ENCODE peak calls at places on chromosome 10, in six cellular contexts. A, B, E, C, N and L are unnamed samples. For H3K27me3, the result is how much of the 10 kb centered on the place peaks cover.

GRCh38 chr10:109412353-109412752 is 511.0 kb downstream of the XPNPEP1 start:
- DNase-seq in A (no peak), B (no peak), E (no peak), C (no peak), N (no peak), L (no peak)

GRCh38 chr10:72274213-72274729 is 547 bp downstream of the DDIT4 start:
- DNase-seq in A (peak), B (no peak), E (no peak), C (no peak), N (no peak), L (no peak)

GRCh38 chr10:87915989-87916388 is 52.6 kb downstream of the PTEN start:
- DNase-seq in A (peak), B (no peak), E (no peak), C (peak), N (no peak), L (no peak)

GRCh38 chr10:117133273-117134083 is 4.6 kb downstream of the VAX1 start:
- DNase-seq in A (no peak), B (no peak), E (no peak), C (peak), N (no peak), L (no peak)

GRCh38 chr10:103431902-103432301 is 20.3 kb downstream of the CALHM2 start:
- DNase-seq in A (no peak), B (peak), E (no peak), C (no peak), N (no peak), L (no peak)

GRCh38 chr10:73413108-73413527 is 740 bp downstream of the ANXA7 start:
- DNase-seq in A (peak), B (peak), E (peak), C (no peak), N (peak), L (no peak)

GRCh38 chr10:30284860-30285594 is 64.1 kb downstream of the MTPAP start:
- DNase-seq in A (no peak), B (no peak), E (no peak), C (no peak), N (no peak), L (no peak)

GRCh38 chr10:71772832-71773220 is 494 bp downstream of the VSIR start:
- DNase-seq in A (no peak), B (no peak), E (no peak), C (no peak), N (no peak), L (no peak)

GRCh38 chr10:119438717-119439116 is 103.8 kb downstream of the RGS10 start:
- DNase-seq in A (no peak), B (no peak), E (no peak), C (no peak), N (no peak), L (no peak)

GRCh38 chr10:96280859-96281258 is 9.5 kb upstream of the BLNK start:
- DNase-seq in A (no peak), B (no peak), E (no peak), C (no peak), N (no peak), L (no peak)

GRCh38 chr10:126904807-126905686 is at the start of gene DOCK1:
- DNase-seq in A (peak), B (peak), E (no peak), C (peak), N (peak), L (no peak)

GRCh38 chr10:23294638-23295247 is 49.9 kb downstream of the C10orf67 start:
- DNase-seq in A (no peak), B (no peak), E (no peak), C (peak), N (no peak), L (no peak)

GRCh38 chr10:120172371-120172770 is 279.8 kb downstream of the SEC23IP start:
- DNase-seq in A (no peak), B (no peak), E (no peak), C (no peak), N (no peak), L (no peak)

GRCh38 chr10:112471878-112472487 is 25.0 kb downstream of the VTI1A start:
- DNase-seq in A (no peak), B (no peak), E (peak), C (peak), N (no peak), L (no peak)

GRCh38 chr10:119737827-119738226 is 12.0 kb downstream of the INPP5F start:
- DNase-seq in A (peak), B (no peak), E (no peak), C (peak), N (peak), L (no peak)

GRCh38 chr10:3720228-3721019 is 64.6 kb downstream of the KLF6 start:
- DNase-seq in A (peak), B (no peak), E (no peak), C (peak), N (no peak), L (no peak)

GRCh38 chr10:74871595-74872382 is 45.4 kb downstream of the KAT6B start:
- DNase-seq in A (no peak), B (no peak), E (no peak), C (no peak), N (no peak), L (no peak)

GRCh38 chr10:109411897-109412296 is 511.4 kb downstream of the XPNPEP1 start:
- DNase-seq in A (no peak), B (no peak), E (no peak), C (no peak), N (no peak), L (no peak)

GRCh38 chr10:78977761-78978305 is 90.9 kb upstream of the ZMIZ1 start:
- DNase-seq in A (peak), B (no peak), E (no peak), C (no peak), N (no peak), L (no peak)

GRCh38 chr10:80472234-80473095 is 18.4 kb downstream of the TSPAN14 start:
- DNase-seq in A (no peak), B (no peak), E (no peak), C (peak), N (peak), L (no peak)

GRCh38 chr10:60044221-60044620 is 137.9 kb upstream of the CCDC6 start:
- DNase-seq in A (no peak), B (no peak), E (no peak), C (no peak), N (no peak), L (no peak)

GRCh38 chr10:102669206-102670064 is 25.2 kb downstream of the TRIM8 start:
- DNase-seq in A (peak), B (peak), E (no peak), C (no peak), N (peak), L (no peak)

GRCh38 chr10:18683427-18683826 is 24.2 kb downstream of the ARL5B start:
- DNase-seq in A (no peak), B (no peak), E (no peak), C (no peak), N (no peak), L (no peak)

GRCh38 chr10:3192856-3193635 is 20.5 kb upstream of the PITRM1 start:
- DNase-seq in A (peak), B (peak), E (no peak), C (peak), N (peak), L (no peak)

GRCh38 chr10:77696584-77696983 is 59.0 kb upstream of the KCNMA1 start:
- DNase-seq in A (no peak), B (no peak), E (no peak), C (no peak), N (no peak), L (no peak)

GRCh38 chr10:79420974-79421688 is 24.3 kb downstream of the ZCCHC24 start:
- DNase-seq in A (no peak), B (no peak), E (no peak), C (no peak), N (no peak), L (no peak)

GRCh38 chr10:114491419-114491818 is 87.1 kb upstream of the AFAP1L2 start:
- DNase-seq in A (no peak), B (no peak), E (no peak), C (no peak), N (no peak), L (no peak)

GRCh38 chr10:77609781-77610272 is 27.8 kb downstream of the KCNMA1 start:
- DNase-seq in A (no peak), B (no peak), E (no peak), C (no peak), N (no peak), L (no peak)

GRCh38 chr10:128156999-128157755 is 31.0 kb upstream of the MKI67 start:
- DNase-seq in A (no peak), B (peak), E (no peak), C (no peak), N (no peak), L (no peak)

GRCh38 chr10:43355749-43356371 is 15.6 kb upstream of the FXYD4 start:
- DNase-seq in A (no peak), B (no peak), E (peak), C (peak), N (no peak), L (no peak)

GRCh38 chr10:90443342-90443741 is 414.5 kb downstream of the HTR7 start:
- DNase-seq in A (no peak), B (no peak), E (no peak), C (no peak), N (no peak), L (no peak)

GRCh38 chr10:98430427-98430826 is 15.4 kb upstream of the PYROXD2 start:
- DNase-seq in A (no peak), B (no peak), E (no peak), C (no peak), N (no peak), L (no peak)

GRCh38 chr10:1050145-1050544 is 1.2 kb upstream of the IDI1 start:
- DNase-seq in A (no peak), B (no peak), E (no peak), C (no peak), N (no peak), L (no peak)

GRCh38 chr10:93180402-93181040 is 106.8 kb downstream of the CYP26A1 start:
- DNase-seq in A (no peak), B (no peak), E (no peak), C (no peak), N (no peak), L (no peak)

GRCh38 chr10:33041783-33042437 is 83.9 kb upstream of the ITGB1 start:
- DNase-seq in A (no peak), B (no peak), E (no peak), C (no peak), N (no peak), L (no peak)

GRCh38 chr10:12041766-12042408 is 722 bp downstream of the UPF2 start:
- DNase-seq in A (peak), B (no peak), E (no peak), C (peak), N (no peak), L (no peak)

GRCh38 chr10:14573666-14574261 is 200.9 kb downstream of the FAM107B start:
- DNase-seq in A (no peak), B (no peak), E (peak), C (no peak), N (peak), L (no peak)

DNA sequence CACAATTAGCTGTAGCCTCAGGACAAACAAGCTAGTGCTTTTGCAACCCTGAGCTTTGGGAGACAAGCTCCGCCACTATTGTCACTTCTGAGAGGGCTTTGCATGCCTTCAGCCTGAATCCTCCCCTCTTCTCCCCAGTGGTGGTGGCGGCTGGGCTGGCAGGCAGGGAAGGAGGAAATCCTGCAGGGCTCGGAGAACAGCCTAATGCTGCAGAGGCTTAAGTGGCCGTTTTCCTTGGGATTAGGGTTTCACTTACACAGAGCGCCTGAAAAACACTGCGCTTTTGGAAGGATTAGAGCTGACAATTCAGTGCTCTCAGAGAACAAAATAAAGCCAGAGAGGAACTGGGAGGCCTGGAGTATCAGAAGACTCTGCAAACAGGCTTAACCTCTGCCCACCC is 71.3 kb downstream of the PAX2 start:
- DNase-seq in A (no peak), B (no peak), E (no peak), C (no peak), N (no peak), L (no peak)
- H3K27me3 ChIP-seq in A (under half), B (under half), E (under half), C (half or more), N (half or more), L (under half)

GRCh38 chr10:44958196-44958896 is 1.3 kb upstream of the RASSF4 start:
- DNase-seq in A (peak), B (no peak), E (no peak), C (no peak), N (peak), L (no peak)
- H3K4me3 ChIP-seq in A (peak), B (peak), E (peak), C (peak), N (peak), L (no peak)

DNA sequence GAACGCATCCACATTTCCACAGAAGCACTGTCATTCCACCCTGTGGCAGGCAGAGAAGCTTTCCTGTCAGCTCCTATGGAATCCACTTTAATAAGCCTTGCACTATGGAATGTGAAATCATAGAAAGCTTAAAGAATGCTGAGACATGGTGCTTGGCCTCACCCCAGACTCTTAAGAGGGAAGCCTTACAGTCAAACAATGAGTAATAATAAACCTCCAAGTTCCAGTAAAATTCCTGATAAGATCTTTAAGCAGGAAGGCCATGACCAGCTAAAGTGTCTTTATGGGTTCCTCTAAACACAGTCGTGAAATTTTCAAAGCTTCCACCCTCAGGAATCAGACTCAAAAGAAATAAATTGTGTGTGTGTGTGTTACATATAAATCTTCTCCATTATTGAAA is 11.9 kb upstream of the TEX36 start:
- DNase-seq in A (no peak), B (no peak), E (no peak), C (peak), N (no peak), L (no peak)
- H3K27me3 ChIP-seq in A (under half), B (under half), E (under half), C (under half), N (under half), L (under half)

GRCh38 chr10:5892007-5892406 is 2.0 kb downstream of the FBH1 start:
- DNase-seq in A (no peak), B (no peak), E (no peak), C (no peak), N (no peak), L (no peak)
- H3K4me3 ChIP-seq in A (no peak), B (no peak), E (no peak), C (no peak), N (no peak), L (no peak)

DNA sequence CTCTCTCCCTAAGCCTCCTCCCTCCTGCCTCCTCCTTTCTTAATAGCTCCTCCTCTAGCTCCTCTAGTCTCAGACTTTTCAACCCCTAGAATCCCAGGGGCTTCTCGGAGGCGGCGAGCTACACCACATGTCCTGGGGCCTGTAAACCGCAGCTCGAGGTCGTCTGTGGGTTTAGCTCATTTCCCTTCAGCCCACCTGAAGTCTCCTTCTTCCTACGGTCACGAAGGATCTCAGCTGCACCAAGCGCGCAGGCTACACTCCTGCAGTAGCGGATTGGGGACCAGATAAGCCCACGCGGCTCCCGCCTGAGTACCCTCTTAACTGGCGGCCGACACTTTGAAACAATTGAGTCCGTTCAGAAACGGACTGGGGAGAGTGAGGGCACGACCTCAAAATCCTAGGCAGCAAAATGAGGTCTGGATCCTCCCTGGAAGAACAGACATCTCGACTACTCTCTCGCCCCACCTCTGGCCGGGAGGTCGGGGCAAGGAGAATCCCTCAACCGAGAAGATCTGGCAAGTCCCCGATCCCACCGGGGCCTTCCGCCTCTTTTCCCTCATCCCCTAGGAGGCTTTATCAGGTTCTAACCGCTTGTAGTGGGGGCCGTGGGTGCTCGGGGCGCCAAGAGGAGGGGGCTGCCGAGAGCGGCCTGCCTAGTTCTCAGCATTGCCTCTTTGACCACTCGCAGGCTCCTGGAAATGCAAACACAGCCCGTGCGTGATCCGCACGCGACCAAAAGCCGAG is 1.3 kb upstream of the SORCS3 start:
- DNase-seq in A (no peak), B (no peak), E (no peak), C (no peak), N (no peak), L (no peak)
- H3K27me3 ChIP-seq in A (under half), B (under half), E (under half), C (half or more), N (under half), L (under half)

DNA sequence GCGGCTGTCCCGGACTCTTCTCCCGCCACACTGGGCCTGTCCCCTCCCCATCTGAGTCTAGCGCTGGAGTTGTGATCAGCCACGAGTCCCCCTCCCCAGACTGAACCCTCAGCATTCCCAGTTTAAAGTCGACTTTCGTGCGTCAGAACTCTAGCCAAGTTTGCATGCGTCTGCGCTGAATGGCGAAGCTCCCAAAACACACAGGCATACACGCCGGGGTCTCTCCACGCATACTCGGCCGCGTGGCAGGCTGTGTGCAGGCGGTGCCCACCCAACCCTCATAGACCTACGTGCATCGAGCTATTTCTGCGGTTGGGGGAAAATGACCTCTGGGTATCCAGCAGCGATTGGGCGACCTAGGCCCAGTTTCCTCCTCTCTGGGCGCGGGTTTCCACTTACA is 2.3 kb upstream of the HMX3 start:
- DNase-seq in A (no peak), B (no peak), E (no peak), C (no peak), N (no peak), L (no peak)
- H3K4me3 ChIP-seq in A (peak), B (no peak), E (peak), C (no peak), N (no peak), L (peak)

GRCh38 chr10:133235265-133235664 is 2.4 kb upstream of the VENTX start:
- DNase-seq in A (peak), B (no peak), E (no peak), C (no peak), N (no peak), L (no peak)
- H3K27me3 ChIP-seq in A (under half), B (half or more), E (under half), C (half or more), N (half or more), L (under half)

DNA sequence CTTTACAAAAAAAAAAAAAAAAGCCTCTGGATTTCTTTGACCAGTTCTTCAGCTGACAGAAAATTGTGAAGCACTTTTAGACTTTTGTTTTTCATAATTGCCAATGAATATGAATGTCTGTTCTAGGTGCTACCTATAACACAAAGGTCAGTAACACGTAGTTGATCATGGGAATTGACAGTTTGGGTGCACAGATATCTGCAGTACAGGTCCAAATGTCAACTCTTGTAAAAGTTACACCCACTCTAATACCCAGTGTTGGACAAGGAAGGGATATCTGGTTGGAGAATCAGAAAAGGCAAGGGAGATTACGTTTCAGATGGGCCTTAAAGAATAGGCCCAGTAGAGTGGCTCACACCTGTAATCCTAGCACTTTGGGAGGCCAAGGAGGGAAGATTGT is 1.8 kb downstream of the REEP3 start:
- DNase-seq in A (no peak), B (no peak), E (no peak), C (no peak), N (no peak), L (no peak)
- H3K4me3 ChIP-seq in A (no peak), B (peak), E (peak), C (peak), N (no peak), L (no peak)